ENCODE peak calls at places on chromosome 3, in four cellular contexts. One of them, this sample, is unnamed.

GRCh38 chr3:16550305-16550675 is 36.8 kb upstream of the RFTN1 start:
- DNase-seq in H1: no peak
- DNase-seq in HepG2: no peak
- DNase-seq in K562: no peak
- DNase-seq in this sample: no peak

GRCh38 chr3:174083706-174084105 is 686.2 kb downstream of the NLGN1 start:
- DNase-seq in H1: no peak
- DNase-seq in HepG2: no peak
- DNase-seq in K562: no peak
- DNase-seq in this sample: no peak

GRCh38 chr3:49327485-49327884 is 12.4 kb downstream of the USP4 start:
- DNase-seq in H1: no peak
- DNase-seq in HepG2: peak; percentile 35
- DNase-seq in K562: no peak
- DNase-seq in this sample: peak; percentile 44

GRCh38 chr3:76765526-76765925 is 274.4 kb upstream of the ROBO2 start:
- DNase-seq in H1: no peak
- DNase-seq in HepG2: no peak
- DNase-seq in K562: no peak
- DNase-seq in this sample: no peak

GRCh38 chr3:61146010-61146569 is 105.2 kb downstream of the FHIT start:
- DNase-seq in H1: no peak
- DNase-seq in HepG2: no peak
- DNase-seq in K562: no peak
- DNase-seq in this sample: no peak

GRCh38 chr3:178320481-178321352 is 215.5 kb upstream of the KCNMB2 start:
- DNase-seq in H1: no peak
- DNase-seq in HepG2: no peak
- DNase-seq in K562: no peak
- DNase-seq in this sample: no peak

GRCh38 chr3:38107911-38108648 is 28.8 kb downstream of the ACAA1 start:
- DNase-seq in H1: no peak
- DNase-seq in HepG2: no peak
- DNase-seq in K562: no peak
- DNase-seq in this sample: no peak

GRCh38 chr3:100005670-100006393 is 108.5 kb downstream of the FILIP1L start:
- DNase-seq in H1: no peak
- DNase-seq in HepG2: no peak
- DNase-seq in K562: no peak
- DNase-seq in this sample: no peak

GRCh38 chr3:61158152-61158551 is 93.1 kb downstream of the FHIT start:
- DNase-seq in H1: no peak
- DNase-seq in HepG2: no peak
- DNase-seq in K562: no peak
- DNase-seq in this sample: no peak

GRCh38 chr3:24508423-24508839 is 13.8 kb upstream of the THRB start:
- DNase-seq in H1: no peak
- DNase-seq in HepG2: no peak
- DNase-seq in K562: no peak
- DNase-seq in this sample: no peak

GRCh38 chr3:147915057-147915456 is 505.9 kb downstream of the ZIC1 start:
- DNase-seq in H1: no peak
- DNase-seq in HepG2: no peak
- DNase-seq in K562: no peak
- DNase-seq in this sample: no peak

GRCh38 chr3:2343031-2343682 is 244.5 kb downstream of the CNTN4 start:
- DNase-seq in H1: no peak
- DNase-seq in HepG2: no peak
- DNase-seq in K562: no peak
- DNase-seq in this sample: no peak

GRCh38 chr3:142459929-142460328 is 12.1 kb upstream of the XRN1 start:
- DNase-seq in H1: no peak
- DNase-seq in HepG2: no peak
- DNase-seq in K562: no peak
- DNase-seq in this sample: no peak
- TF ChIP-seq RNF2 in H1: no peak
- TF ChIP-seq RNF2 in HepG2: no peak
- TF ChIP-seq RNF2 in K562: no peak
- TF ChIP-seq RNF2 in this sample: no peak

DNA sequence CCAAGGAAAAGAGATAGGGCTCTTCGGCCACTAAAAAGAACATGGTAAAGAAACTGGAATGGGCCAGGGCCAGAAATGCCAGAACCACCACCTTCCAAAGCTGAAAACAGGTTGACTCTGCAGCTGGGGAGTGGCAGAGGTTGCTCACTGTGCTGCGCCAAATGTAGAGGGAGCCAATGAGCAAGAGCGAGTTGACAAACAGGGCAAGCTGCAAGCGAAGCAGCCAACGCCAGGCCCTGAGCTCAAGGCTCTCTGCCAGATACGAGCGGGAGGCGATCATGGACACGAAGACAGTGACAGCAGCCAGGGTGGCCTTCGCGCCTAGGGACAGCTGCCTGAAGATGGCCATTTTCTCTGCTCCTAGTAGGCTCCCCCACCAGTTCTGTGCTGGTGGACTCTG is 3.1 kb downstream of the GLB1 start:
- DNase-seq in H1: no peak
- DNase-seq in HepG2: no peak
- DNase-seq in K562: no peak
- DNase-seq in this sample: no peak
- TF ChIP-seq HDAC2 in H1: no peak
- TF ChIP-seq HDAC2 in HepG2: no peak
- TF ChIP-seq HDAC2 in K562: no peak
- TF ChIP-seq HDAC2 in this sample: no peak

DNA sequence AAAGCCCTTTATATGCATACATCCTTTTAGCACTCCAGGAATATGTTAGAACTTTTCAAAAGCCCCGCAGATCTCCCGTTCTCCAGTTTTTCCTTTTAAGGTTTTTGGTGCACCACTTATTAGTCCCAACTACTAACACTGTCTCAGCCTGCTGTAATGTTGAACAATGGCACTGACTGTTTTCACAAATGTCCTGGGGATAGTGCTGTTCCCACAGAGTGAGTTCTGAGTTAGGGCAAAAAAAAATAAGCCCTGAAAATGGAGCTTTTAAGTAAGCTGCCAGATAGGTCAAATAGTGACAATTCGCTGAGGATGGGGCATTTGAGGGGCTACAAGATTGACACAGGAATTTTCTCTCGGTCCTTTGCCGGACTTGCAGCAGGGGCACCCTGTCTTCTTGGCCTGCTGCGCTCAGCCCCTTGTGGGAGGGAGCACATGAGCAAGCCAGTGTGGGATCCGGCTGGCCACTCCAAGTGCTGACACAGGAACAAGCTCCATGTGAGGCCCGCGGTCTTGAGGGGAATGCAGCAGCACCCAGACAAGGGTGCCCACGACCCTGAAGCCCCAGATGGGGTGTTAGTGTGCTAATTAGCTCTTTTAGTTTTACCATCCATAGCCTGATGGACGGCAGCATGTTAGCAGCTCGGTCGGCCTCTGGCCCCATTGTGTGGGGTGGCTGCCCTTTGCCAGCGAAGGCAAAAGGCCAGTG is 96.1 kb downstream of the VPS8 start:
- DNase-seq in H1: no peak
- DNase-seq in HepG2: no peak
- DNase-seq in K562: no peak
- DNase-seq in this sample: no peak
- TF ChIP-seq RNF2 in H1: no peak
- TF ChIP-seq RNF2 in HepG2: no peak
- TF ChIP-seq RNF2 in K562: no peak
- TF ChIP-seq RNF2 in this sample: no peak

GRCh38 chr3:13365390-13366379 is 54.4 kb downstream of the NUP210 start:
- DNase-seq in H1: no peak
- DNase-seq in HepG2: no peak
- DNase-seq in K562: no peak
- DNase-seq in this sample: no peak
- TF ChIP-seq HDAC2 in H1: no peak
- TF ChIP-seq HDAC2 in HepG2: no peak
- TF ChIP-seq HDAC2 in K562: no peak
- TF ChIP-seq HDAC2 in this sample: no peak